ENCODE peak calls at places on chromosomes 16 and 17, in eight cellular contexts. One of them, this sample, is unnamed.
A peak's percentile ranks its signal among the peaks of the same experiment; 100 is the strongest.

GRCh38 chr17:17151962-17152361 is 54.2 kb downstream of the PLD6 start:
- DNase-seq in germinal center: no peak
- DNase-seq in heart left ventricle: peak; percentile 95
- DNase-seq in activated B cell treated with CpG ODN at 0.5 μM for 24 hours: no peak
- DNase-seq in brain microvascular endothelial cell: peak; percentile 92
- DNase-seq in lower leg skin: peak; percentile 97
- DNase-seq in non-pigmented ciliary epithelial cell: peak; percentile 70
- DNase-seq in Daoy: peak; percentile 98
- DNase-seq in this sample: peak; percentile 95

GRCh38 chr16:66859397-66860068 is 15.3 kb downstream of the CA7 start:
- DNase-seq in brain microvascular endothelial cell: no peak
- DNase-seq in germinal center: no peak
- DNase-seq in non-pigmented ciliary epithelial cell: no peak
- DNase-seq in lower leg skin: no peak
- DNase-seq in activated B cell treated with CpG ODN at 0.5 μM for 24 hours: no peak
- DNase-seq in Daoy: no peak
- DNase-seq in heart left ventricle: no peak
- DNase-seq in this sample: no peak

GRCh38 chr17:8005951-8006730 is 3.7 kb downstream of the GUCY2D start:
- DNase-seq in germinal center: no peak
- DNase-seq in Daoy: no peak
- DNase-seq in heart left ventricle: no peak
- DNase-seq in lower leg skin: peak; percentile 83
- DNase-seq in non-pigmented ciliary epithelial cell: no peak
- DNase-seq in activated B cell treated with CpG ODN at 0.5 μM for 24 hours: no peak
- DNase-seq in brain microvascular endothelial cell: no peak
- DNase-seq in this sample: no peak

GRCh38 chr17:76079577-76080206 is 710 bp downstream of the ZACN start:
- DNase-seq in Daoy: no peak
- DNase-seq in activated B cell treated with CpG ODN at 0.5 μM for 24 hours: no peak
- DNase-seq in germinal center: peak; percentile 36
- DNase-seq in non-pigmented ciliary epithelial cell: no peak
- DNase-seq in heart left ventricle: no peak
- DNase-seq in brain microvascular endothelial cell: no peak
- DNase-seq in lower leg skin: no peak
- DNase-seq in this sample: no peak

GRCh38 chr16:53089434-53090270 is 34.9 kb downstream of the CHD9 start:
- DNase-seq in Daoy: peak; percentile 30
- DNase-seq in non-pigmented ciliary epithelial cell: no peak
- DNase-seq in lower leg skin: no peak
- DNase-seq in germinal center: no peak
- DNase-seq in activated B cell treated with CpG ODN at 0.5 μM for 24 hours: no peak
- DNase-seq in brain microvascular endothelial cell: no peak
- DNase-seq in heart left ventricle: no peak
- DNase-seq in this sample: peak; percentile 50

GRCh38 chr16:11403534-11403795 is 58.2 kb downstream of the RMI2 start:
- DNase-seq in germinal center: no peak
- DNase-seq in brain microvascular endothelial cell: no peak
- DNase-seq in heart left ventricle: no peak
- DNase-seq in non-pigmented ciliary epithelial cell: no peak
- DNase-seq in activated B cell treated with CpG ODN at 0.5 μM for 24 hours: no peak
- DNase-seq in Daoy: no peak
- DNase-seq in lower leg skin: no peak
- DNase-seq in this sample: no peak

GRCh38 chr17:39527220-39527813 is 66.0 kb downstream of the CDK12 start:
- DNase-seq in heart left ventricle: no peak
- DNase-seq in germinal center: no peak
- DNase-seq in brain microvascular endothelial cell: peak; percentile 9
- DNase-seq in lower leg skin: no peak
- DNase-seq in Daoy: no peak
- DNase-seq in activated B cell treated with CpG ODN at 0.5 μM for 24 hours: no peak
- DNase-seq in non-pigmented ciliary epithelial cell: no peak
- DNase-seq in this sample: peak; percentile 10

GRCh38 chr17:72634621-72635020 is 457.9 kb downstream of the SLC39A11 start:
- DNase-seq in Daoy: peak; percentile 49
- DNase-seq in heart left ventricle: no peak
- DNase-seq in non-pigmented ciliary epithelial cell: no peak
- DNase-seq in lower leg skin: no peak
- DNase-seq in brain microvascular endothelial cell: no peak
- DNase-seq in germinal center: no peak
- DNase-seq in activated B cell treated with CpG ODN at 0.5 μM for 24 hours: no peak
- DNase-seq in this sample: no peak

GRCh38 chr17:31541559-31541958 is 150.1 kb downstream of the RAB11FIP4 start:
- DNase-seq in activated B cell treated with CpG ODN at 0.5 μM for 24 hours: no peak
- DNase-seq in heart left ventricle: no peak
- DNase-seq in germinal center: no peak
- DNase-seq in brain microvascular endothelial cell: no peak
- DNase-seq in Daoy: peak; percentile 24
- DNase-seq in non-pigmented ciliary epithelial cell: no peak
- DNase-seq in lower leg skin: no peak
- DNase-seq in this sample: peak; percentile 15

GRCh38 chr17:17075037-17075755 is 32.9 kb downstream of the MPRIP start:
- DNase-seq in non-pigmented ciliary epithelial cell: no peak
- DNase-seq in lower leg skin: peak; percentile 86
- DNase-seq in Daoy: no peak
- DNase-seq in germinal center: no peak
- DNase-seq in heart left ventricle: peak; percentile 69
- DNase-seq in activated B cell treated with CpG ODN at 0.5 μM for 24 hours: no peak
- DNase-seq in brain microvascular endothelial cell: peak; percentile 76
- DNase-seq in this sample: peak; percentile 90

This sample was measured in RPMI7951.